ENCODE peak calls at places on chromosome 2, in nine cellular contexts. Y, I, H, R, L, B, K, O and E are unnamed samples.

GRCh38 chr2:240255811-240256703 is 115.6 kb upstream of the OTOS start:
- DNase-seq in Y (no peak), I (peak), H (peak), R (no peak), L (no peak), B (no peak), K (no peak), O (no peak), E (no peak)

GRCh38 chr2:235492850-235493344 is 946 bp upstream of the AGAP1 start:
- DNase-seq in Y (no peak), I (peak), H (no peak), R (no peak), L (no peak), B (no peak), K (peak), O (no peak), E (no peak)

GRCh38 chr2:33877348-33878016 is 278.4 kb upstream of the FAM98A start:
- DNase-seq in Y (no peak), I (no peak), H (no peak), R (no peak), L (no peak), B (no peak), K (no peak), O (no peak), E (no peak)

GRCh38 chr2:14072338-14072737 is 560.2 kb upstream of the LRATD1 start:
- DNase-seq in Y (no peak), I (no peak), H (no peak), R (no peak), L (no peak), B (no peak), K (no peak), O (no peak), E (no peak)

GRCh38 chr2:88190808-88191721 is 20.9 kb downstream of the THNSL2 start:
- DNase-seq in Y (no peak), I (no peak), H (no peak), R (no peak), L (peak), B (no peak), K (no peak), O (no peak), E (peak)

GRCh38 chr2:199228887-199229819 is 228.6 kb downstream of the SATB2 start:
- DNase-seq in Y (no peak), I (no peak), H (peak), R (no peak), L (no peak), B (no peak), K (peak), O (no peak), E (peak)

GRCh38 chr2:216827073-216827725 is 32.7 kb downstream of the TNP1 start:
- DNase-seq in Y (no peak), I (no peak), H (no peak), R (no peak), L (no peak), B (no peak), K (no peak), O (no peak), E (no peak)

GRCh38 chr2:150508497-150509137 is 21.1 kb upstream of the RND3 start:
- DNase-seq in Y (no peak), I (no peak), H (no peak), R (no peak), L (no peak), B (no peak), K (no peak), O (no peak), E (no peak)

GRCh38 chr2:221448086-221448856 is 123.8 kb downstream of the EPHA4 start:
- DNase-seq in Y (no peak), I (no peak), H (no peak), R (no peak), L (no peak), B (no peak), K (no peak), O (no peak), E (no peak)

GRCh38 chr2:237500681-237501424 is 13.8 kb downstream of the MLPH start:
- DNase-seq in Y (no peak), I (no peak), H (no peak), R (no peak), L (peak), B (no peak), K (peak), O (no peak), E (peak)

GRCh38 chr2:20562540-20563225 is 88.2 kb downstream of the HS1BP3 start:
- DNase-seq in Y (no peak), I (peak), H (no peak), R (no peak), L (no peak), B (no peak), K (no peak), O (no peak), E (no peak)

GRCh38 chr2:14237902-14238301 is 394.6 kb upstream of the LRATD1 start:
- DNase-seq in Y (no peak), I (no peak), H (no peak), R (no peak), L (no peak), B (no peak), K (no peak), O (no peak), E (no peak)

GRCh38 chr2:12612168-12612567 is 104.6 kb upstream of the TRIB2 start:
- DNase-seq in Y (no peak), I (no peak), H (no peak), R (no peak), L (no peak), B (no peak), K (no peak), O (no peak), E (no peak)

GRCh38 chr2:11997142-11997541 is 250.7 kb downstream of the LPIN1 start:
- DNase-seq in Y (no peak), I (no peak), H (no peak), R (no peak), L (no peak), B (no peak), K (no peak), O (no peak), E (no peak)

GRCh38 chr2:147530033-147530432 is 314.8 kb upstream of the ACVR2A start:
- DNase-seq in Y (no peak), I (no peak), H (no peak), R (no peak), L (no peak), B (no peak), K (no peak), O (no peak), E (no peak)

GRCh38 chr2:111121028-111121872 is 536 bp downstream of the BCL2L11 start:
- DNase-seq in Y (peak), I (peak), H (peak), R (peak), L (no peak), B (peak), K (no peak), O (peak), E (no peak)

GRCh38 chr2:111122631-111123421 is 2.1 kb downstream of the BCL2L11 start:
- DNase-seq in Y (peak), I (peak), H (peak), R (peak), L (peak), B (peak), K (peak), O (no peak), E (no peak)

GRCh38 chr2:111123751-111124150 is 3.0 kb downstream of the BCL2L11 start:
- DNase-seq in Y (no peak), I (peak), H (no peak), R (no peak), L (no peak), B (no peak), K (no peak), O (no peak), E (no peak)

GRCh38 chr2:111121873-111122630 is 1.3 kb downstream of the BCL2L11 start:
- DNase-seq in Y (peak), I (peak), H (peak), R (peak), L (peak), B (peak), K (peak), O (peak), E (no peak)

DNA sequence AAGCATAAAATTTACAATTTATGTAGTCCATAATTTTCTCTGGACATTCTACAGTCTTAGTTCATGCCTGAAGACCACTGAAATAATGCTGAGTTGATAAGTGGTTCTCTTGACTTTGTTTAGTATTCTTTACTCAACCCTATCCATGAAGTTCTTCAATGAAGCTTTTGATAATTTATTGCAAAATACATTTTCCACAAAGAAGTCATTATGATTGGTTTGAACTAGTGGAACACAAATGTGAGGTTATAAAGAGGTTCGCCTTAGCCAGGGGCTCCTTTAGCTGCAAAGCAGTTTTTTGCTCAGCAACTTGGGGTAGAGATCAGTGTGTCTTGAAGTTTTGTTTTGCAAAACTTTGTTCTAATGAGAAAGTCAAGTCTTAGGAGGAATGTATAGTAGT is 5.9 kb downstream of the BCL2L11 start:
- DNase-seq in Y (no peak), I (no peak), H (no peak), R (no peak), L (no peak), B (no peak), K (no peak), O (no peak), E (no peak)
- H3K4me3 ChIP-seq in Y (no peak), I (no peak), H (no peak), R (no peak), L (no peak), B (no peak), K (no peak), O (no peak), E (no peak)

GRCh38 chr2:230162981-230163380 is 56.8 kb downstream of the SP110 start:
- DNase-seq in Y (no peak), I (no peak), H (no peak), R (no peak), L (no peak), B (no peak), K (no peak), O (no peak), E (no peak)

GRCh38 chr2:230161180-230161579 is 58.6 kb downstream of the SP110 start:
- DNase-seq in Y (no peak), I (no peak), H (no peak), R (no peak), L (no peak), B (no peak), K (no peak), O (no peak), E (no peak)

GRCh38 chr2:230164139-230164538 is 55.6 kb downstream of the SP110 start:
- DNase-seq in Y (no peak), I (no peak), H (no peak), R (no peak), L (no peak), B (no peak), K (no peak), O (no peak), E (no peak)

GRCh38 chr2:230170532-230170931 is 49.3 kb downstream of the SP110 start:
- DNase-seq in Y (peak), I (no peak), H (no peak), R (no peak), L (no peak), B (no peak), K (peak), O (no peak), E (no peak)

DNA sequence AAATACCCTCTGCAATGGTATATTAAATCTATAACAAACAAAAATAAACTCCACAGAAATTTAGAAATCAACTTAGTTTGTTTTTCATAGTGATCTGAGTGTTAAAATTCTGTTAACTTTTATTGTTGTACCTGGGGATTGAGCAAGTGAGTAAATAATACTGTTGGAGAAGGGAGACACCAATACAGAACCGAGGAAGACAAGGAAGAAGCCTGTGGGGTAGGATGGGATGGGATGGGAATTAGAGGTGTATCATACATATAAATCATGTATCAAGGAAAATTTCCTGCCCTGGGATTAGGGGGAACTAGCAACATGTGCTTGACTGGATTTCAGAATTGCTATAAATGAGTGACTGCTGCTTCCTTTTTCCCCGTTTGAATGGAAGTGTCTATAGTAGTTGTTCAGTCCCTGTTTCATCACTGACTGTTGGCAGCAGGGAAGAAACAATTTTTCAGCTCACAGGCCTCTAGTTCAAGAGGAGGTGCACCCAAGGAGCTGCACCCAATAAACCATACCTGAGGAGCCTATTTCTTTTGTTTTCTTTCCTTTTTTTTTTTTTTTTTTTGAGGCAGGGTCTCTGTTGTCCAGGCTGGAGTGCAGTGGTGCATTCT is 53.1 kb downstream of the SP110 start:
- DNase-seq in Y (no peak), I (no peak), H (no peak), R (no peak), L (no peak), B (no peak), K (no peak), O (no peak), E (no peak)
- H3K4me3 ChIP-seq in Y (no peak), I (no peak), H (no peak), R (no peak), L (no peak), B (no peak), K (no peak), O (no peak), E (no peak)

GRCh38 chr2:71336384-71336783 is 4.8 kb downstream of the ZNF638 start:
- DNase-seq in Y (no peak), I (no peak), H (no peak), R (no peak), L (no peak), B (no peak), K (no peak), O (no peak), E (no peak)
- H3K4me3 ChIP-seq in Y (no peak), I (no peak), H (no peak), R (no peak), L (no peak), B (no peak), K (no peak), O (peak), E (no peak)

DNA sequence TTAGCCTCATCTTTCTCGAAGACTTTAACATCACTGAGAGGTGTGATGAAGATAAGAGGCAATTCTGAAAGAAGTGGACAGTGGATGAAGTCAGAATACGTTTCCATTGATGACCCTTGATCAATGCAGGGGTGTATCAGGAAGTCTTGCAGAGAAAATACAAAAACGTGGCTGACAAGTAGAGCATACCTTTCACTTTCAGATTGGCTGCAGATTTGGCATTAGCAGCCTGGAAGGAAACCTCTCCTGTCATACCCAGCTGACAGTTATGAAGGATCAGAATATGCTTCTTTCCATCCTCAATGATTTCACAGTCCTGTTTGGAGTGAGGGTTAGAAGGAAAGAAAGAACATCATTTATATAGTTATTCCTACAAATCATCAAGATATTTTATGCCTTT is 152.5 kb downstream of the PLEKHA3 start:
- DNase-seq in Y (no peak), I (no peak), H (no peak), R (no peak), L (no peak), B (no peak), K (no peak), O (no peak), E (no peak)
- H3K4me3 ChIP-seq in Y (no peak), I (no peak), H (no peak), R (no peak), L (no peak), B (no peak), K (no peak), O (no peak), E (no peak)

GRCh38 chr2:951224-952006 is 766 bp downstream of the SNTG2 start:
- DNase-seq in Y (no peak), I (peak), H (no peak), R (no peak), L (no peak), B (no peak), K (no peak), O (no peak), E (no peak)
- H3K4me3 ChIP-seq in Y (no peak), I (peak), H (no peak), R (peak), L (no peak), B (peak), K (peak), O (no peak), E (no peak)

DNA sequence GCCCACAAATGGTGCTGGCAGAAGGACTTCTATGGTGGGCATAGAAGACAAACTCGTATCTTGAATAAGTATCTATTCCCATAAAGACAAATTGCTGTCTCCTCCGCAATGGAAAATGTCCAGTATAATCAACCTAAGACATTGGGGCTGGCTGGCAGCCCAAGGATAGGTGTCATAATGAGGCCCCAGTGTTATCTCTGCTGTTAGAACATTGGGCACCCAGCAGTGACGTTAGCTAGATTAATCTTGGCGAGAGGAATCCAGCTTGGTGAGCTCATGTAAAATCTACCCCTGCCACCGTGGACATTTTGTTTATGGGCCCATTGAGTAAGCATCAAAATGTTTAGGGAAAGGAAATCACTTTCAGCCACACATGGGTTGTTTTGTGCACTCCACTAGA is 48.3 kb upstream of the KDM3A start:
- DNase-seq in Y (no peak), I (peak), H (no peak), R (no peak), L (no peak), B (no peak), K (no peak), O (no peak), E (no peak)
- H3K4me3 ChIP-seq in Y (no peak), I (no peak), H (no peak), R (no peak), L (no peak), B (no peak), K (no peak), O (no peak), E (no peak)